ENCODE peak calls at places on chromosome 2, in nine cellular contexts. P is H9, T is cardiac fibroblast, Z is A549, L is AG10803, G is fibroblast of lung, K is astrocyte of the spinal cord, R is nephron progenitor cell, B is glutamatergic neuron. A is an unnamed sample.
A peak's percentile ranks its signal among the peaks of the same experiment; 100 is the strongest.

GRCh38 chr2:63695583-63695982 is 106.8 kb downstream of the MDH1 start:
- DNase-seq in P (no peak), T (no peak), Z (no peak), L (no peak), G (no peak), K (no peak), R (no peak), B (no peak), A (no peak)

GRCh38 chr2:85987266-85988178 is 98.7 kb upstream of the ST3GAL5 start:
- DNase-seq in P (peak; percentile 5), T (no peak), Z (no peak), L (no peak), G (no peak), K (no peak), R (no peak), B (no peak), A (no peak)

GRCh38 chr2:108377815-108378630 is at the start of gene SULT1C4:
- DNase-seq in P (peak; percentile 55), T (peak; percentile 7), Z (no peak), L (no peak), G (peak; percentile 34), K (peak; percentile 80), R (peak; percentile 87), B (peak; percentile 61), A (peak; percentile 78)

GRCh38 chr2:204625135-204625534 is 79.9 kb downstream of the PARD3B start:
- DNase-seq in P (no peak), T (peak; percentile 6), Z (no peak), L (peak; percentile 26), G (peak; percentile 13), K (no peak), R (no peak), B (no peak), A (no peak)

GRCh38 chr2:1841903-1842791 is 97.8 kb upstream of the PXDN start:
- DNase-seq in P (no peak), T (no peak), Z (no peak), L (no peak), G (no peak), K (no peak), R (no peak), B (no peak), A (no peak)

GRCh38 chr2:98013407-98014042 is 17.8 kb upstream of the TMEM131 start:
- DNase-seq in P (no peak), T (peak; percentile 81), Z (no peak), L (peak; percentile 60), G (peak; percentile 89), K (peak; percentile 48), R (no peak), B (no peak), A (no peak)

GRCh38 chr2:109017017-109017416 is 28.0 kb upstream of the EDAR start:
- DNase-seq in P (no peak), T (no peak), Z (no peak), L (no peak), G (no peak), K (no peak), R (no peak), B (no peak), A (no peak)

GRCh38 chr2:230925443-230925878 is 419 bp upstream of the GPR55 start:
- DNase-seq in P (peak; percentile 20), T (no peak), Z (no peak), L (no peak), G (no peak), K (no peak), R (no peak), B (no peak), A (no peak)

GRCh38 chr2:152611458-152612231 is 105.6 kb downstream of the PRPF40A start:
- DNase-seq in P (no peak), T (peak; percentile 91), Z (no peak), L (peak; percentile 92), G (peak; percentile 77), K (peak; percentile 83), R (no peak), B (no peak), A (no peak)

GRCh38 chr2:30694286-30695055 is 112.8 kb downstream of the CAPN13 start:
- DNase-seq in P (no peak), T (no peak), Z (no peak), L (peak; percentile 68), G (peak; percentile 33), K (no peak), R (no peak), B (no peak), A (no peak)

GRCh38 chr2:19346983-19347618 is 11.3 kb downstream of the OSR1 start:
- DNase-seq in P (no peak), T (no peak), Z (no peak), L (no peak), G (no peak), K (peak; percentile 38), R (no peak), B (no peak), A (no peak)

GRCh38 chr2:28209312-28209711 is 183.3 kb upstream of the FOSL2 start:
- DNase-seq in P (no peak), T (no peak), Z (no peak), L (no peak), G (peak; percentile 62), K (no peak), R (no peak), B (no peak), A (no peak)

GRCh38 chr2:134778372-134778771 is 59.6 kb upstream of the TMEM163 start:
- DNase-seq in P (peak; percentile 59), T (no peak), Z (peak; percentile 8), L (no peak), G (no peak), K (no peak), R (no peak), B (no peak), A (no peak)
- TF ChIP-seq CTCF in P (peak; percentile 73), T (peak; percentile 26), Z (peak; percentile 38), L (no peak), G (no peak), K (peak; percentile 21), R (peak; percentile 19), B (peak; percentile 8), A (peak; percentile 22)

DNA sequence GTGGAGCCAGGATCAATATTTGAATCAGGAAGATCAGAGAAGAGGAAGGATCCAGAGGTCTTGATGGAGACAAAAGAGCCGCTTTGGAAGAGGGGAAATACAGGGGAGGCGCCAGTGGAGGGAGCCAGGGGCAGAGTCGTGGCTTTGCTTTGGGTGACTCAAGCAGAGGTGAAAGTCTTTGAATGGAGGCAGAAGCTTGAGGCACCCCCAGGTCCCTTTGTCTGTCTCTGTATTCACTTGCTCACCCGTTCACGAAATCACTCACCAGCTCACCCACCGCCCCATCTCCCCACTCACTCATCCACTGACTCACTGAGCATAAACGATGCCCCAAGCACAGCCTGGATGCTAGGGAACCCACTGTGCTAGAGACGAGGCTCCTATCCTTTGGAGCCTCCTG is 134.1 kb downstream of the ACOXL start:
- DNase-seq in P (no peak), T (no peak), Z (no peak), L (no peak), G (peak; percentile 8), K (no peak), R (no peak), B (no peak), A (no peak)
- TF ChIP-seq CTCF in P (peak; percentile 28), T (no peak), Z (no peak), L (no peak), G (no peak), K (no peak), R (no peak), B (no peak), A (no peak)

GRCh38 chr2:112640800-112641675 is 4.7 kb upstream of the SLC20A1 start:
- DNase-seq in P (no peak), T (peak; percentile 80), Z (no peak), L (peak; percentile 84), G (peak; percentile 96), K (peak; percentile 87), R (no peak), B (no peak), A (no peak)

GRCh38 chr2:112642961-112643360 is 2.8 kb upstream of the SLC20A1 start:
- DNase-seq in P (no peak), T (no peak), Z (no peak), L (no peak), G (no peak), K (no peak), R (no peak), B (no peak), A (no peak)

GRCh38 chr2:112644155-112644932 is 1.4 kb upstream of the SLC20A1 start:
- DNase-seq in P (no peak), T (no peak), Z (no peak), L (peak; percentile 20), G (peak; percentile 64), K (no peak), R (no peak), B (no peak), A (no peak)

GRCh38 chr2:112643488-112643887 is 2.3 kb upstream of the SLC20A1 start:
- DNase-seq in P (no peak), T (no peak), Z (no peak), L (no peak), G (no peak), K (no peak), R (no peak), B (no peak), A (no peak)

DNA sequence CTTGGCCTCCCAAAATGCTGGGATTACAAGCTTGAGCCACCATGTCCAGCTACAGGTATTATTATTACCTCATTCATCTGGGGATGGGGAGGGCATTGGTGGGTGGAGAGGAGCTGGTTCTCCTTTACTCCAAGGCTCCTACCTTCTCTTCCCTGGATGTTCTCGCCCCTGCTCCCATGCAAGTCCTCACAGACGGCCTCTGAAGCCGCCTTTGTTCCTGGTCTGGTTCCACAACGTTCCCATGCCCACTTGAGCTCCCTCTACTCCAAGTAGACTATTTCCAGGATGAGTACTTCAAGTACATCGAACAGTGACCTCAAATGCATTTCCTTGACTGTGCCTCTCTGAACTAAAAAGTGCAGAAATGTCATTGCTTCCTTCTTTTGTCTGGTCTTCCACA is 3.2 kb upstream of the SLC20A1 start:
- DNase-seq in P (no peak), T (no peak), Z (no peak), L (no peak), G (no peak), K (no peak), R (no peak), B (no peak), A (no peak)
- TF ChIP-seq CTCF in P (no peak), T (no peak), Z (no peak), L (no peak), G (no peak), K (no peak), R (no peak), B (no peak), A (no peak)

DNA sequence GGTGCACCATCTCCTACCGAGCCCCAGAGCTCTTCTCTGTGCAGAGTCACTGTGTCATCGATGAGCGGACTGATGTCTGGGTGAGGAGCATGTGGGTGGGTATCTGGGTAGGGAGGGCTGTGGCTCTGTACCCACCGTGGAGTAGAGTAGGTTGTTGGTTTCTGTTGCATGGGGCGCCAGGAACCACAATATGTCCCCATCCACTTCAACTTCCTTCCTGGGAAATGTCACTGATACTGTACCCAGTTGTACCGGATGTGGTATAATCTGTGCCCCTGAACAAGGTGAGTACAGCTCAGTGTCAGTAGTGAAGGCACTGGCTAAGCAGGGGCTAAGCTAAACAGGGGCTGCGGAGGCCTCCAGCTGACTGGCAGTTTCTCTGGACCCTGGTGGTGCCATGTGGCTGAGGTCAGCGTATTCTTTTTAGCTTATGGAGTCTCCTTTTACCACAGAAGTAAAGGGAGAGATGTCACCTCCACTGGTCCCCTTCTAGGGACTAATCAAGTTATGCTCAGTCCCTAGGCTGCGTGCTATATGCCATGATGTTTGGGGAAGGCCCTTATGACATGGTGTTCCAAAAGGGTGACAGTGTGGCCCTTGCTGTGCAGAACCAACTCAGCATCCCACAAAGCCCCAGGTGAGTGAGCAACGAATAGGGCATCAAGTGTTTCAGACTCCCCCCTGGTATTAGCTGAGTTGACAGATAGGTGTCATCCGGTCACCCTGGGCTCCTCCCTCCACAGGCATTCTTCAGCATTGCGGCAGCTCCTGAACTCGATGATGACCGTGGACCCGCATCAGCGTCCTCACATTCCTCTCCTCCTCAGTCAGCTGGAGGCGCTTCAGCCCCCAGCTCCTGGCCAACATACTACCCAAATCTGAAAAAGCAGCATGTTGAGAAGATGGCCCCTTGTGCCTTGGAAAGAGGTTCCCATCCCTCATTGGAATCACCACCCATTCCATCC is 2.7 kb downstream of the STK16 start:
- DNase-seq in P (no peak), T (no peak), Z (no peak), L (no peak), G (no peak), K (no peak), R (no peak), B (no peak), A (no peak)
- TF ChIP-seq CTCF in P (no peak), T (no peak), Z (no peak), L (no peak), G (no peak), K (no peak), R (no peak), B (no peak), A (no peak)